ENCODE peak calls at places on chromosomes 6 and 20, in nine cellular contexts. A, V, K, Y, C, E, D, U and F are unnamed samples.

GRCh38 chr6:166534658-166535406 is 51.6 kb downstream of the RAMACL start:
- DNase-seq in A (no peak), V (no peak), K (no peak), Y (no peak), C (no peak), E (no peak), D (no peak), U (no peak), F (no peak)

GRCh38 chr6:35237466-35237865 is 22.1 kb upstream of the ZNF76 start:
- DNase-seq in A (no peak), V (no peak), K (no peak), Y (no peak), C (no peak), E (no peak), D (no peak), U (no peak), F (no peak)

GRCh38 chr20:32752458-32753250 is 9.4 kb upstream of the COMMD7 start:
- DNase-seq in A (peak), V (no peak), K (no peak), Y (no peak), C (peak), E (no peak), D (peak), U (no peak), F (no peak)

GRCh38 chr6:134740473-134741192 is 209.3 kb downstream of the ALDH8A1 start:
- DNase-seq in A (peak), V (no peak), K (no peak), Y (no peak), C (no peak), E (no peak), D (peak), U (no peak), F (no peak)

GRCh38 chr20:327041-327945 is 1.9 kb downstream of the SOX12 start:
- DNase-seq in A (peak), V (peak), K (peak), Y (peak), C (no peak), E (peak), D (peak), U (peak), F (peak)

GRCh38 chr20:38630727-38631126 is 29.1 kb downstream of the ARHGAP40 start:
- DNase-seq in A (no peak), V (no peak), K (no peak), Y (no peak), C (no peak), E (no peak), D (no peak), U (no peak), F (no peak)

GRCh38 chr20:35172434-35172806 is 548 bp downstream of the PROCR start:
- DNase-seq in A (no peak), V (no peak), K (no peak), Y (no peak), C (no peak), E (no peak), D (no peak), U (no peak), F (no peak)

GRCh38 chr6:116500969-116501433 is 10.4 kb upstream of the CALHM5 start:
- DNase-seq in A (peak), V (no peak), K (no peak), Y (no peak), C (no peak), E (no peak), D (peak), U (no peak), F (no peak)

GRCh38 chr6:8043221-8043620 is 21.0 kb downstream of the BLOC1S5 start:
- DNase-seq in A (no peak), V (no peak), K (no peak), Y (no peak), C (no peak), E (no peak), D (peak), U (no peak), F (no peak)

GRCh38 chr20:44615169-44615791 is 32.9 kb downstream of the PKIG start:
- DNase-seq in A (peak), V (no peak), K (no peak), Y (no peak), C (no peak), E (no peak), D (no peak), U (no peak), F (no peak)

GRCh38 chr20:55057779-55058415 is 582.5 kb downstream of the DOK5 start:
- DNase-seq in A (peak), V (no peak), K (no peak), Y (no peak), C (no peak), E (no peak), D (no peak), U (no peak), F (no peak)

GRCh38 chr6:158654498-158654897 is 4.6 kb downstream of the SYTL3 start:
- DNase-seq in A (peak), V (peak), K (peak), Y (no peak), C (no peak), E (peak), D (peak), U (no peak), F (no peak)

GRCh38 chr6:3228046-3228671 is 706 bp upstream of the TUBB2B start:
- DNase-seq in A (no peak), V (no peak), K (no peak), Y (no peak), C (no peak), E (no peak), D (no peak), U (peak), F (no peak)

GRCh38 chr6:143141442-143141841 is 80.8 kb downstream of the AIG1 start:
- DNase-seq in A (no peak), V (no peak), K (no peak), Y (no peak), C (no peak), E (peak), D (peak), U (no peak), F (peak)

GRCh38 chr6:35258858-35259193 is 709 bp upstream of the ZNF76 start:
- DNase-seq in A (peak), V (no peak), K (no peak), Y (no peak), C (no peak), E (no peak), D (peak), U (no peak), F (no peak)

GRCh38 chr6:140319209-140319608 is 944.8 kb upstream of the CITED2 start:
- DNase-seq in A (peak), V (no peak), K (no peak), Y (no peak), C (peak), E (no peak), D (peak), U (no peak), F (peak)

GRCh38 chr6:135866445-135867143 is 15.1 kb downstream of the PDE7B start:
- DNase-seq in A (no peak), V (no peak), K (no peak), Y (no peak), C (no peak), E (no peak), D (no peak), U (no peak), F (no peak)

GRCh38 chr20:33024263-33024601 is 7.2 kb upstream of the BPIFB6 start:
- DNase-seq in A (no peak), V (no peak), K (no peak), Y (no peak), C (no peak), E (no peak), D (no peak), U (no peak), F (no peak)

GRCh38 chr6:104537185-104537584 is 322.5 kb downstream of the HACE1 start:
- DNase-seq in A (peak), V (no peak), K (no peak), Y (no peak), C (peak), E (no peak), D (peak), U (no peak), F (peak)

GRCh38 chr6:159978291-159979135 is 9.6 kb downstream of the IGF2R start:
- DNase-seq in A (peak), V (no peak), K (no peak), Y (no peak), C (no peak), E (no peak), D (no peak), U (no peak), F (no peak)

GRCh38 chr6:14190596-14191224 is 73.1 kb downstream of the CD83 start:
- DNase-seq in A (no peak), V (no peak), K (no peak), Y (no peak), C (no peak), E (no peak), D (no peak), U (no peak), F (no peak)

GRCh38 chr20:39390186-39390585 is 428.0 kb downstream of the DHX35 start:
- DNase-seq in A (no peak), V (no peak), K (no peak), Y (no peak), C (no peak), E (no peak), D (no peak), U (no peak), F (no peak)

GRCh38 chr6:161044335-161044734 is 52.8 kb downstream of the MAP3K4 start:
- DNase-seq in A (peak), V (no peak), K (no peak), Y (no peak), C (no peak), E (no peak), D (no peak), U (no peak), F (no peak)

GRCh38 chr20:23159923-23160445 is 73.9 kb upstream of the CD93 start:
- DNase-seq in A (peak), V (no peak), K (no peak), Y (no peak), C (no peak), E (no peak), D (peak), U (no peak), F (no peak)

GRCh38 chr20:45959956-45960630 is 11.9 kb downstream of the ZNF335 start:
- DNase-seq in A (no peak), V (no peak), K (no peak), Y (no peak), C (no peak), E (no peak), D (no peak), U (no peak), F (no peak)

GRCh38 chr20:38152175-38153010 is 12.7 kb downstream of the TGM2 start:
- DNase-seq in A (peak), V (peak), K (peak), Y (peak), C (peak), E (peak), D (peak), U (peak), F (no peak)

GRCh38 chr20:38748863-38749153 is 548 bp downstream of the ACTR5 start:
- DNase-seq in A (no peak), V (no peak), K (peak), Y (no peak), C (no peak), E (no peak), D (no peak), U (no peak), F (no peak)

GRCh38 chr6:24313133-24313476 is 44.8 kb downstream of the DCDC2 start:
- DNase-seq in A (no peak), V (no peak), K (no peak), Y (no peak), C (no peak), E (no peak), D (no peak), U (no peak), F (no peak)

GRCh38 chr6:158911746-158912158 is 88.2 kb downstream of the RSPH3 start:
- DNase-seq in A (no peak), V (no peak), K (no peak), Y (no peak), C (no peak), E (no peak), D (no peak), U (no peak), F (no peak)

GRCh38 chr6:41922154-41922553 is 855 bp downstream of the BYSL start:
- DNase-seq in A (no peak), V (no peak), K (no peak), Y (no peak), C (no peak), E (no peak), D (no peak), U (no peak), F (no peak)

GRCh38 chr20:39016076-39016475 is 53.9 kb downstream of the DHX35 start:
- DNase-seq in A (no peak), V (no peak), K (no peak), Y (no peak), C (no peak), E (no peak), D (peak), U (no peak), F (no peak)

GRCh38 chr20:38450412-38450975 is 15.4 kb upstream of the SNHG17 start:
- DNase-seq in A (peak), V (no peak), K (no peak), Y (no peak), C (no peak), E (no peak), D (peak), U (no peak), F (no peak)

GRCh38 chr6:155813548-155813947 is 357.9 kb upstream of the NOX3 start:
- DNase-seq in A (no peak), V (no peak), K (no peak), Y (no peak), C (no peak), E (no peak), D (no peak), U (no peak), F (no peak)

GRCh38 chr6:15594512-15595241 is 68.2 kb downstream of the DTNBP1 start:
- DNase-seq in A (no peak), V (no peak), K (no peak), Y (no peak), C (no peak), E (no peak), D (no peak), U (no peak), F (no peak)

GRCh38 chr6:136016228-136017225 is 165.0 kb downstream of the PDE7B start:
- DNase-seq in A (no peak), V (no peak), K (no peak), Y (no peak), C (no peak), E (no peak), D (peak), U (no peak), F (no peak)

GRCh38 chr6:45617441-45617840 is 239.7 kb upstream of the SUPT3H start:
- DNase-seq in A (peak), V (no peak), K (no peak), Y (no peak), C (no peak), E (no peak), D (no peak), U (no peak), F (no peak)

GRCh38 chr6:170021579-170021978 is 269.3 kb downstream of the DLL1 start:
- DNase-seq in A (no peak), V (no peak), K (no peak), Y (no peak), C (no peak), E (no peak), D (no peak), U (peak), F (no peak)

GRCh38 chr6:170018422-170019258 is 267.2 kb downstream of the ERMARD start:
- DNase-seq in A (no peak), V (no peak), K (no peak), Y (no peak), C (no peak), E (no peak), D (no peak), U (no peak), F (no peak)

GRCh38 chr6:170020041-170020583 is 268.7 kb downstream of the ERMARD start:
- DNase-seq in A (no peak), V (peak), K (no peak), Y (no peak), C (no peak), E (no peak), D (no peak), U (peak), F (no peak)

GRCh38 chr6:170019259-170020040 is 268.0 kb downstream of the ERMARD start:
- DNase-seq in A (no peak), V (peak), K (no peak), Y (no peak), C (no peak), E (no peak), D (peak), U (no peak), F (no peak)

DNA sequence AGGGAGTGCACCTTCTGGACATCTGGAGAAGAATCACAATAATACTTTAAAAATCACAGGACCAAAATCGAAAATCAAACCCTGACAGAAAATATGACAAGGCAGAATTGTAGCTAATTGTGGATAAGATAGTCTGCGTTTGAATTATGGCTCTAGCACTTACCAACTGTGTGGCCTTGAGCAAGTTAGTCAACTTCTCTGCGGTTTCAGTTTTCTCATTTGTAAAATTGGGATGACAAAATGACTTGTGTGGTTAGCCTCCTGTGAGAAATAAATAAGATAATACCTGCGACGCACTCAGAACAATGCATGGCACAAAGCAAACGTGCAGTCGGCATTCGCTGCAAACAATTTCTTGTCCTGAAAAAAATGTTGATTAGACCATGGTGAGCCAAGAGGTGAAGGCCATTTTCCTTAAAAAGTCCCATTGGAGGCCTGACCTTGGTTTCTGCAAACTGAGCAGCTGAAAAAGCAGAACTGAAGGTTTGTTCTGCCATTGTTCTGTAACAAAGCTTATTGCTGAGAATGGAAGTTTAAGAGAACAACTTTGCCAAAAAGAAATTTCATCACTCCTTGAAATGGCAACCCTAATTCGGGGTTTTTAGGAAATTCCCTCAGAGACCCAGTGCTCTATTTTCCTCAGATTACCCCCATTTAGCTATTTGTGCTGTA is 266.3 kb downstream of the ERMARD start:
- DNase-seq in A (no peak), V (no peak), K (no peak), Y (no peak), C (no peak), E (no peak), D (no peak), U (no peak), F (no peak)
- H3K4me3 ChIP-seq in A (no peak), V (no peak), K (no peak), Y (no peak), C (no peak), E (no peak), D (no peak), U (no peak), F (no peak)

DNA sequence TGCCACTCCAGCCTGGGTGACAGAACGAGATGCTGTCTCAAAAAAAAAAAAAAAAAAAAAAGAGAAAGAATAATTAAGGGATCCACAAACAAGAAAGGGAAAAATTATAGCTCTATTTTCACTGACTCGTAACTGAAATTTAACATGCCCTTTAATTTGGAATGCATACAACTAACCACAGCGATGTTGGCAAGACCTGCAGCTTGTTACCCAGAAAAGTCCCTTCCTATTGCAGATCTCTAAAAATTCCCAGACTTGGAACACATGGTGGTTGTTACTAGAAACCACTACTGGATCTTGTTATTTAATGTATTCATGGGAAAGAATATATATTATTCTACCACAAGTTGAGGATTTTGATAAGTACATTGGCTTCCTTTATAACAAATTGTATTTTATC is 27.8 kb upstream of the SMIM28 start:
- DNase-seq in A (peak), V (no peak), K (no peak), Y (no peak), C (no peak), E (no peak), D (peak), U (no peak), F (no peak)
- TF ChIP-seq CTCF in A (no peak), V (no peak), K (no peak), Y (no peak), C (no peak), E (no peak), D (no peak), U (no peak), F (no peak)

GRCh38 chr6:98764378-98764911 is 69.9 kb upstream of the POU3F2 start:
- DNase-seq in A (peak), V (no peak), K (no peak), Y (no peak), C (no peak), E (no peak), D (no peak), U (no peak), F (no peak)
- H3K4me3 ChIP-seq in A (peak), V (no peak), K (no peak), Y (peak), C (no peak), E (no peak), D (peak), U (no peak), F (no peak)

GRCh38 chr20:17712201-17712600 is 12.4 kb downstream of the BANF2 start:
- DNase-seq in A (no peak), V (no peak), K (no peak), Y (no peak), C (no peak), E (no peak), D (no peak), U (no peak), F (no peak)

GRCh38 chr20:17716331-17716730 is 16.6 kb downstream of the BANF2 start:
- DNase-seq in A (no peak), V (no peak), K (no peak), Y (no peak), C (no peak), E (no peak), D (no peak), U (no peak), F (no peak)

GRCh38 chr20:17712708-17713107 is 12.9 kb downstream of the BANF2 start:
- DNase-seq in A (peak), V (no peak), K (no peak), Y (no peak), C (no peak), E (no peak), D (no peak), U (no peak), F (no peak)

GRCh38 chr20:17710379-17711305 is 10.9 kb downstream of the BANF2 start:
- DNase-seq in A (peak), V (no peak), K (no peak), Y (no peak), C (no peak), E (no peak), D (peak), U (no peak), F (no peak)

DNA sequence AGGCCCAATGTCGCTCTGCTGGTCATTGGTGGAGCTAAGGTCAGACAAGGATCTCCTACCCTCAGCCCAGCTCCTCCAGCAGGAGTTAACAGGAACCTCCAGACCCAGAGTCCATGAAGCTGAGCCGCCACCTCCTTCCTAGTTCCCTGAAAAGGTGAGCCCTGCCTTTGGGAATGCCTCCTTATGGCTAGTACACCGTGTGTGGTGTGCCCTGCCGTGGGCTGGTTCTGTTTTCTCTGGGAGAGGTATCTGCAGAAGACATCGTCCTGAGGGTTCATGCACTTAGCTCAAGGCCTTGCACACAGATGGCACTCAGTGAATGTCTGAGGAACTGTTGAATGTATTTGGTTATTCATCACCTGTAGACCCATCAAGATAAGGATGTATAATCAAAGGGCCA is 15.3 kb downstream of the BANF2 start:
- DNase-seq in A (no peak), V (no peak), K (no peak), Y (no peak), C (no peak), E (no peak), D (no peak), U (no peak), F (no peak)
- TF ChIP-seq CTCF in A (no peak), V (no peak), K (no peak), Y (no peak), C (no peak), E (no peak), D (no peak), U (no peak), F (no peak)

GRCh38 chr20:9635756-9636155 is 121.4 kb downstream of the LAMP5 start:
- DNase-seq in A (no peak), V (no peak), K (no peak), Y (no peak), C (no peak), E (no peak), D (peak), U (no peak), F (no peak)
- H3K4me3 ChIP-seq in A (no peak), V (no peak), K (no peak), Y (no peak), C (no peak), E (no peak), D (no peak), U (no peak), F (no peak)

GRCh38 chr20:49207071-49207470 is 12.1 kb upstream of the DDX27 start:
- DNase-seq in A (no peak), V (no peak), K (no peak), Y (no peak), C (no peak), E (no peak), D (no peak), U (peak), F (no peak)
- TF ChIP-seq CTCF in A (no peak), V (no peak), K (no peak), Y (no peak), C (no peak), E (no peak), D (no peak), U (no peak), F (no peak)